ENCODE peak calls at places on chromosomes 1 and 21, in four cellular contexts. One of them, this sample, is unnamed.

GRCh38 chr1:3464649-3465025 is 10.2 kb downstream of the ARHGEF16 start:
- DNase-seq in SK-N-SH: no peak
- DNase-seq in HCT116: no peak
- DNase-seq in HepG2: no peak
- DNase-seq in this sample: no peak

GRCh38 chr1:59061876-59062275 is 235.0 kb upstream of the FGGY start:
- DNase-seq in SK-N-SH: no peak
- DNase-seq in HCT116: peak
- DNase-seq in HepG2: no peak
- DNase-seq in this sample: no peak

GRCh38 chr1:162678439-162678838 is 46.2 kb downstream of the DDR2 start:
- DNase-seq in SK-N-SH: no peak
- DNase-seq in HCT116: peak
- DNase-seq in HepG2: peak
- DNase-seq in this sample: no peak

GRCh38 chr1:202130816-202131522 is 8.3 kb downstream of the GPR37L1 start:
- DNase-seq in SK-N-SH: no peak
- DNase-seq in HCT116: no peak
- DNase-seq in HepG2: no peak
- DNase-seq in this sample: no peak

GRCh38 chr21:27190601-27191000 is 223.7 kb upstream of the ADAMTS5 start:
- DNase-seq in SK-N-SH: no peak
- DNase-seq in HCT116: no peak
- DNase-seq in HepG2: no peak
- DNase-seq in this sample: no peak

GRCh38 chr21:45976666-45977335 is 4.8 kb upstream of the COL6A1 start:
- DNase-seq in SK-N-SH: no peak
- DNase-seq in HCT116: no peak
- DNase-seq in HepG2: no peak
- DNase-seq in this sample: no peak

GRCh38 chr1:15953294-15953771 is 22.6 kb downstream of the ZBTB17 start:
- DNase-seq in SK-N-SH: no peak
- DNase-seq in HCT116: no peak
- DNase-seq in HepG2: no peak
- DNase-seq in this sample: peak

GRCh38 chr1:53070621-53071020 is 8.6 kb downstream of the PODN start:
- DNase-seq in SK-N-SH: peak
- DNase-seq in HCT116: no peak
- DNase-seq in HepG2: no peak
- DNase-seq in this sample: no peak

GRCh38 chr1:201542166-201543045 is 3.5 kb downstream of the NAV1 start:
- DNase-seq in SK-N-SH: no peak
- DNase-seq in HCT116: no peak
- DNase-seq in HepG2: no peak
- DNase-seq in this sample: no peak

GRCh38 chr1:201023517-201023902 is at the start of gene KIF21B:
- DNase-seq in SK-N-SH: peak
- DNase-seq in HCT116: no peak
- DNase-seq in HepG2: peak
- DNase-seq in this sample: peak

GRCh38 chr1:211741799-211742198 is 66.4 kb upstream of the NEK2 start:
- DNase-seq in SK-N-SH: no peak
- DNase-seq in HCT116: no peak
- DNase-seq in HepG2: no peak
- DNase-seq in this sample: no peak
- TF ChIP-seq ELF1 in SK-N-SH: no peak
- TF ChIP-seq ELF1 in HCT116: no peak
- TF ChIP-seq ELF1 in HepG2: no peak
- TF ChIP-seq ELF1 in this sample: no peak

DNA sequence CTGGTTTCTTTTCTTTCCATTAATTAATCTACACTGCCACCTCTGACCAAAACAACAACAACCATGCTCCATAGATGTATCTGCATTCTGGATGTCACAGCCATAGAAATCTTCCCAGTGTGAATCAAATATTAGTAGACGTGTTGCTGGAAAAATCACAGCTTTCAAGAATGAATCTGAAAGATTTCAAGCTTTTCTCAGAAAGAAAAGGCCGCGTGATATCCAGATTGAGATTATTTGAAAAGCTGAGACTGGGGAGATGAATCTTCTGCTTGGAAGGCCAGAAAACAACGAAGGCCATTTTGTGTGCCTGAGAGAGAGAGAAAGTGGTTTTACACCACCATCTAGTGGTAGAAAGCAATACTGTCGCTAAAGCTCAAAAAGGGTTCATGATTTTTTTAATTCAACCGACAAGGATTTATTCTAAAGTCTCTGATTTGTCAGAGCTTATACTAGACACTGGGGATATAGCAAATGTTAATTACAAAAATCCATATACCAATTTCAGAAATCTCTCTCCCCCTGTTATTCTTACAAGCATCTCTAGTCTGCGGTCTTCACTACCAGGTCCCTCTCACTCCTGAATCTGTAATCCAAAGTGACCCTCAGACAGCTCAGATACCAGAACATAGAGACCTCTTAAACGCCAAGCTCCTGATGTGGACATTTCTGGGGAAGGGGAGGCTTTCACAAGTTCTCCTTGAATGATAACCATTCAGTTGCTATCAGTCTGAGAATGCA is 87.5 kb upstream of the SGIP1 start:
- DNase-seq in SK-N-SH: peak
- DNase-seq in HCT116: peak
- DNase-seq in HepG2: peak
- DNase-seq in this sample: peak
- TF ChIP-seq ELF1 in SK-N-SH: no peak
- TF ChIP-seq ELF1 in HCT116: no peak
- TF ChIP-seq ELF1 in HepG2: no peak
- TF ChIP-seq ELF1 in this sample: no peak

DNA sequence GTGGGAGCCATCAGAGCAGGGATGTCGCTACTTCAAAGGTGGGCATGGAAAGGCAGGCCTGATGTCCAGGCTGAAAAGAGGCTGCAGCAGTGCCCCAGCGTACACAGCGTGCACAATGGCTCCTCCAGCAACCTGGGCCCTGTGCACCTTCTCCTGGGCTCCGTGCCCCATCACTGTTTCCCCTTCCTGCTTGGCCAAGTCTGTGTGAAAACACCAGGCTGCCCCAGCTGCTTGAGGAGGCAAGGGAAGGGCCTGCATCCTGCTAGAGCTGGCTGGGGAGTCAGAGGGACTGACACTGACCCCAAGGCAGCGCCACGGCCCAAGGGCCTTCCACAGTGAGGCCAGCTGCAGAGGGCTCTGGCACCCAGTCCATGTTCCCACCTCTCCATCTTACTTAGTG is 33.4 kb downstream of the SDC3 start:
- DNase-seq in SK-N-SH: no peak
- DNase-seq in HCT116: no peak
- DNase-seq in HepG2: no peak
- DNase-seq in this sample: no peak
- TF ChIP-seq ELF1 in SK-N-SH: no peak
- TF ChIP-seq ELF1 in HCT116: no peak
- TF ChIP-seq ELF1 in HepG2: no peak
- TF ChIP-seq ELF1 in this sample: no peak

GRCh38 chr1:38221006-38221649 is 174.5 kb upstream of the POU3F1 start:
- DNase-seq in SK-N-SH: no peak
- DNase-seq in HCT116: no peak
- DNase-seq in HepG2: no peak
- DNase-seq in this sample: no peak
- TF ChIP-seq ELF1 in SK-N-SH: no peak
- TF ChIP-seq ELF1 in HCT116: no peak
- TF ChIP-seq ELF1 in HepG2: no peak
- TF ChIP-seq ELF1 in this sample: no peak

GRCh38 chr1:154182342-154183044 is 9.4 kb downstream of the TPM3 start:
- DNase-seq in SK-N-SH: peak
- DNase-seq in HCT116: peak
- DNase-seq in HepG2: peak
- DNase-seq in this sample: peak
- TF ChIP-seq ELF1 in SK-N-SH: no peak
- TF ChIP-seq ELF1 in HCT116: no peak
- TF ChIP-seq ELF1 in HepG2: no peak
- TF ChIP-seq ELF1 in this sample: no peak

GRCh38 chr1:167911413-167911812 is 2.5 kb downstream of the ADCY10 start:
- DNase-seq in SK-N-SH: no peak
- DNase-seq in HCT116: no peak
- DNase-seq in HepG2: no peak
- DNase-seq in this sample: no peak
- TF ChIP-seq ELF1 in SK-N-SH: no peak
- TF ChIP-seq ELF1 in HCT116: no peak
- TF ChIP-seq ELF1 in HepG2: no peak
- TF ChIP-seq ELF1 in this sample: no peak

DNA sequence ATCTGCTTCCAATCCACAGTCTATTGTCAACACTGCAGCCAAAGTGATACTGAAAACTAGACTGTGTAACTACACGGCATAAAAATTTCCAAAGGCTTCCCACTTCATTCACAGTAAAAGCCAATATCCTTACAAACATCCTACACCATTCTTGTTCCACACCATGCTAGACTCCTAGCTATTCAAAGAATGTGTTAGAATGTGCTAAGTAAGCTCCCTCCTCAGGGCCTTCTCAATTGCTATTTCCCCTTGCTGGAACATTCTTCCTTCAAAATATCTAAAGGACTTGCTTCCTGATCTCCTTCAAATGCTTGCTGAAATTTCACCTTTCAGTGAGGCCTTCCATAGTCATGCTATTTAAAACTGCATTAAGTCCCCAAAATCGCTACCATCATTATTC is 228.1 kb downstream of the AKT3 start:
- DNase-seq in SK-N-SH: no peak
- DNase-seq in HCT116: no peak
- DNase-seq in HepG2: no peak
- DNase-seq in this sample: no peak
- TF ChIP-seq ELF1 in SK-N-SH: no peak
- TF ChIP-seq ELF1 in HCT116: no peak
- TF ChIP-seq ELF1 in HepG2: no peak
- TF ChIP-seq ELF1 in this sample: no peak

This sample was measured in K562.